ENCODE peak calls at places on chromosomes 3 and 15, in four cellular contexts. P is erythroblast; G is GM12892; I is activated CD4-positive, CD25-positive, alpha-beta regulatory T cell. M is an unnamed sample.

GRCh38 chr15:60583946-60584345 is 105.0 kb upstream of the ICE2 start:
- DNase-seq in P (no peak), G (no peak), I (no peak), M (no peak)

GRCh38 chr15:66715181-66715624 is 13.2 kb downstream of the SMAD6 start:
- DNase-seq in P (no peak), G (no peak), I (no peak), M (no peak)

GRCh38 chr3:156472150-156472549 is 82.8 kb downstream of the SSR3 start:
- DNase-seq in P (no peak), G (no peak), I (no peak), M (no peak)

GRCh38 chr3:120743081-120743365 is 479 bp downstream of the GTF2E1 start:
- DNase-seq in P (no peak), G (no peak), I (no peak), M (no peak)

GRCh38 chr3:138675393-138675792 is 66.8 kb downstream of the FAIM start:
- DNase-seq in P (peak), G (no peak), I (no peak), M (no peak)

GRCh38 chr15:74053497-74053896 is 28.9 kb downstream of the GOLGA6A start:
- DNase-seq in P (no peak), G (no peak), I (no peak), M (no peak)

GRCh38 chr3:115040673-115041286 is 106.3 kb downstream of the ZBTB20 start:
- DNase-seq in P (peak), G (no peak), I (no peak), M (no peak)

GRCh38 chr15:78340243-78341056 is at the start of gene CRABP1:
- DNase-seq in P (no peak), G (no peak), I (no peak), M (no peak)

GRCh38 chr3:165749241-165749640 is 88.0 kb downstream of the BCHE start:
- DNase-seq in P (no peak), G (no peak), I (no peak), M (no peak)

GRCh38 chr3:195447205-195447604 is 4.4 kb upstream of the ACAP2 start:
- DNase-seq in P (no peak), G (no peak), I (no peak), M (no peak)

GRCh38 chr3:41881233-41881821 is 80.6 kb downstream of the ULK4 start:
- DNase-seq in P (peak), G (no peak), I (no peak), M (no peak)

M was measured in D721Med.